ENCODE peak calls at places on chromosomes 13 and 19, in seven cellular contexts. B is suprapubic skin, P is IMR-90, Z is Peyer's patch, I is upper lobe of left lung, L is breast epithelium, A is adrenal gland. K is an unnamed sample.

GRCh38 chr13:25267715-25268114 is 19.6 kb downstream of the MTMR6 start:
- DNase-seq in B (no peak), P (peak; percentile 26), Z (no peak), I (no peak), L (no peak), A (no peak), K (no peak)

GRCh38 chr13:27035892-27036235 is 135.7 kb downstream of the USP12 start:
- DNase-seq in B (peak; percentile 47), P (peak; percentile 56), Z (no peak), I (no peak), L (no peak), A (no peak), K (no peak)

GRCh38 chr13:62122434-62122833 is 706.8 kb upstream of the PCDH20 start:
- DNase-seq in B (no peak), P (no peak), Z (no peak), I (no peak), L (no peak), A (no peak), K (no peak)

GRCh38 chr19:1237027-1237659 is 662 bp downstream of the CBARP start:
- DNase-seq in B (no peak), P (no peak), Z (no peak), I (no peak), L (no peak), A (peak; percentile 51), K (no peak)

GRCh38 chr13:31240921-31241320 is 41.1 kb downstream of the B3GLCT start:
- DNase-seq in B (no peak), P (no peak), Z (no peak), I (no peak), L (no peak), A (no peak), K (no peak)

GRCh38 chr19:28372800-28373199 is 840.2 kb downstream of the UQCRFS1 start:
- DNase-seq in B (no peak), P (no peak), Z (no peak), I (no peak), L (no peak), A (no peak), K (no peak)

GRCh38 chr13:34750078-34750703 is 191.9 kb upstream of the NBEA start:
- DNase-seq in B (no peak), P (no peak), Z (no peak), I (no peak), L (no peak), A (no peak), K (no peak)

GRCh38 chr19:35381318-35381717 is 10.4 kb downstream of the GPR42 start:
- DNase-seq in B (peak; percentile 29), P (no peak), Z (no peak), I (no peak), L (no peak), A (no peak), K (no peak)

GRCh38 chr13:94435604-94436226 is 43.8 kb downstream of the DCT start:
- DNase-seq in B (no peak), P (peak; percentile 58), Z (no peak), I (no peak), L (no peak), A (no peak), K (no peak)

GRCh38 chr19:16324384-16325160 is at the start of gene KLF2:
- DNase-seq in B (peak; percentile 97), P (peak; percentile 90), Z (peak; percentile 88), I (peak; percentile 92), L (peak; percentile 85), A (peak; percentile 92), K (peak; percentile 90)

GRCh38 chr13:44322928-44323327 is 50.7 kb upstream of the SERP2 start:
- DNase-seq in B (no peak), P (no peak), Z (no peak), I (peak; percentile 43), L (no peak), A (no peak), K (no peak)

GRCh38 chr13:75749407-75749806 is 113.3 kb downstream of the LMO7 start:
- DNase-seq in B (no peak), P (peak; percentile 47), Z (no peak), I (no peak), L (no peak), A (no peak), K (peak; percentile 24)

GRCh38 chr19:38848299-38849146 is 1.3 kb downstream of the HNRNPL start:
- DNase-seq in B (no peak), P (no peak), Z (no peak), I (no peak), L (no peak), A (no peak), K (no peak)

GRCh38 chr13:109767023-109767422 is 19.4 kb downstream of the IRS2 start:
- DNase-seq in B (no peak), P (no peak), Z (no peak), I (no peak), L (no peak), A (no peak), K (no peak)

GRCh38 chr13:60765700-60766411 is 368.8 kb downstream of the TDRD3 start:
- DNase-seq in B (no peak), P (no peak), Z (no peak), I (peak; percentile 23), L (no peak), A (no peak), K (no peak)

GRCh38 chr19:7658219-7658686 is 10.6 kb upstream of the RETN start:
- DNase-seq in B (no peak), P (no peak), Z (peak; percentile 63), I (peak; percentile 67), L (no peak), A (no peak), K (no peak)

GRCh38 chr19:19458110-19458816 is 52.8 kb downstream of the GATAD2A start:
- DNase-seq in B (no peak), P (no peak), Z (no peak), I (no peak), L (no peak), A (no peak), K (no peak)

GRCh38 chr13:108919036-108919907 is 289.9 kb downstream of the MYO16 start:
- DNase-seq in B (no peak), P (peak; percentile 26), Z (no peak), I (no peak), L (no peak), A (no peak), K (no peak)

GRCh38 chr13:20188649-20189553 is 3.8 kb downstream of the GJB2 start:
- DNase-seq in B (no peak), P (no peak), Z (no peak), I (peak; percentile 57), L (no peak), A (no peak), K (no peak)

GRCh38 chr19:7744199-7744786 is 3.0 kb downstream of the CD209 start:
- DNase-seq in B (no peak), P (no peak), Z (no peak), I (no peak), L (no peak), A (no peak), K (no peak)

GRCh38 chr13:107743523-107743922 is 471.8 kb downstream of the LIG4 start:
- DNase-seq in B (no peak), P (peak; percentile 57), Z (no peak), I (no peak), L (no peak), A (no peak), K (no peak)

DNA sequence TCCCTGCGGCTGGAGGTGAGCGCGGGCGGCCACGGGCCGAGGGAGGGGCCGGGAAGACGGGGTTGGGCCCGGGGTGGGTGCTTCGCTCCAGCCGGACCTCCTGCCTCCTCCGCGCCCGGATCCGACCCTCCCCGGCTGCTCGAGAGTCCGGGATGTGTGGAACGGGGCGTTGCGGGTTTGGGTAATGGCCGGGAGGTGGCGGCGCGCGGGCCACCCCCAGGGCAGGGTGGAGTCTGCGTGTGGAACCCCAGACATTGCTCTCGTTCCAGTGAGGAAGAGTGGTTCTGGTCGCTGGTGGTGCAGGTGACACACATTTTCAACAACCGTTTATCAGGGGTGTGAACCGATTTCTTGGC is 38.8 kb downstream of the ARHGEF7 start:
- DNase-seq in B (peak; percentile 81), P (no peak), Z (peak; percentile 57), I (peak; percentile 56), L (no peak), A (no peak), K (peak; percentile 61)
- TF ChIP-seq CTCF in B (no peak), P (no peak), Z (no peak), I (peak; percentile 5), L (no peak), A (no peak), K (peak; percentile 53)

GRCh38 chr13:114151565-114152284 is 19.3 kb upstream of the RASA3 start:
- DNase-seq in B (peak; percentile 80), P (no peak), Z (peak; percentile 21), I (peak; percentile 71), L (peak; percentile 80), A (no peak), K (no peak)
- H3K4me1 ChIP-seq in B (peaks cover 12% of the 10 kb centered on the region), P (no peaks in the 10 kb centered on the region), Z (no peaks in the 10 kb centered on the region), I (no peaks in the 10 kb centered on the region), L (no peaks in the 10 kb centered on the region), A (no peaks in the 10 kb centered on the region), K (peaks cover 4% of the 10 kb centered on the region)

GRCh38 chr19:3687393-3687773 is 12.9 kb downstream of the PIP5K1C start:
- DNase-seq in B (no peak), P (no peak), Z (no peak), I (no peak), L (no peak), A (no peak), K (no peak)

GRCh38 chr19:3691372-3691716 is 8.9 kb downstream of the PIP5K1C start:
- DNase-seq in B (no peak), P (no peak), Z (no peak), I (no peak), L (no peak), A (no peak), K (no peak)

GRCh38 chr19:3690551-3691371 is 9.5 kb downstream of the PIP5K1C start:
- DNase-seq in B (no peak), P (no peak), Z (no peak), I (no peak), L (no peak), A (no peak), K (no peak)

GRCh38 chr19:3684817-3685410 is 15.4 kb downstream of the PIP5K1C start:
- DNase-seq in B (no peak), P (no peak), Z (no peak), I (no peak), L (no peak), A (no peak), K (no peak)

GRCh38 chr19:3687774-3688706 is 12.2 kb downstream of the PIP5K1C start:
- DNase-seq in B (no peak), P (no peak), Z (peak; percentile 62), I (peak; percentile 49), L (peak; percentile 58), A (no peak), K (no peak)
- TF ChIP-seq POLR2A in B (no peak), P (no peak), Z (no peak), I (no peak), L (no peak), A (no peak), K (no peak)

GRCh38 chr19:48872884-48873475 is 759 bp downstream of the PPP1R15A start:
- DNase-seq in B (peak; percentile 94), P (peak; percentile 94), Z (peak; percentile 92), I (peak; percentile 94), L (peak; percentile 91), A (peak; percentile 96), K (peak; percentile 92)

GRCh38 chr19:48870048-48870447 is 1.6 kb upstream of the PLEKHA4 start:
- DNase-seq in B (no peak), P (no peak), Z (no peak), I (no peak), L (no peak), A (no peak), K (no peak)

GRCh38 chr19:48873476-48874308 is 1.5 kb downstream of the PPP1R15A start:
- DNase-seq in B (no peak), P (no peak), Z (no peak), I (no peak), L (no peak), A (no peak), K (no peak)

GRCh38 chr19:48874309-48875135 is 2.3 kb downstream of the PPP1R15A start:
- DNase-seq in B (no peak), P (peak; percentile 80), Z (peak; percentile 37), I (peak; percentile 60), L (no peak), A (peak; percentile 71), K (peak; percentile 52)

GRCh38 chr19:48872182-48872883 is at the start of gene PPP1R15A:
- DNase-seq in B (peak; percentile 99), P (peak; percentile 97), Z (peak; percentile 99), I (peak; percentile 98), L (peak; percentile 99), A (peak; percentile 99), K (peak; percentile 99)
- TF ChIP-seq CTCF in B (no peak), P (no peak), Z (peak; percentile 55), I (peak; percentile 52), L (peak; percentile 74), A (no peak), K (peak; percentile 45)